ENCODE peak calls at places on chromosomes 4 and X, in six cellular contexts. One of them, this sample, is unnamed.

GRCh38 chrX:38891641-38892413 is 90.6 kb downstream of the MID1IP1 start:
- DNase-seq in mucosa of gallbladder: no peak
- DNase-seq in nucleus accumbens: no peak
- DNase-seq in T-helper 17 cell: no peak
- DNase-seq in occipital lobe: no peak
- DNase-seq in effector memory CD4-positive, alpha-beta T cell: no peak
- DNase-seq in this sample: no peak

GRCh38 chr4:177508662-177509061 is 66.4 kb upstream of the AGA start:
- DNase-seq in mucosa of gallbladder: no peak
- DNase-seq in nucleus accumbens: no peak
- DNase-seq in T-helper 17 cell: no peak
- DNase-seq in occipital lobe: no peak
- DNase-seq in effector memory CD4-positive, alpha-beta T cell: no peak
- DNase-seq in this sample: no peak

GRCh38 chrX:148265829-148266228 is 234.6 kb upstream of the AFF2 start:
- DNase-seq in mucosa of gallbladder: no peak
- DNase-seq in nucleus accumbens: no peak
- DNase-seq in T-helper 17 cell: no peak
- DNase-seq in occipital lobe: no peak
- DNase-seq in effector memory CD4-positive, alpha-beta T cell: no peak
- DNase-seq in this sample: no peak

GRCh38 chr4:83217721-83218522 is 66.7 kb downstream of the COQ2 start:
- DNase-seq in mucosa of gallbladder: peak; percentile 37
- DNase-seq in nucleus accumbens: no peak
- DNase-seq in T-helper 17 cell: peak; percentile 18
- DNase-seq in occipital lobe: no peak
- DNase-seq in effector memory CD4-positive, alpha-beta T cell: peak; percentile 51
- DNase-seq in this sample: no peak

GRCh38 chr4:92791876-92792490 is 488.2 kb downstream of the GRID2 start:
- DNase-seq in mucosa of gallbladder: no peak
- DNase-seq in nucleus accumbens: no peak
- DNase-seq in T-helper 17 cell: no peak
- DNase-seq in occipital lobe: no peak
- DNase-seq in effector memory CD4-positive, alpha-beta T cell: no peak
- DNase-seq in this sample: no peak

GRCh38 chr4:140028676-140029407 is 125.1 kb downstream of the MAML3 start:
- DNase-seq in mucosa of gallbladder: no peak
- DNase-seq in nucleus accumbens: no peak
- DNase-seq in T-helper 17 cell: no peak
- DNase-seq in occipital lobe: no peak
- DNase-seq in effector memory CD4-positive, alpha-beta T cell: no peak
- DNase-seq in this sample: no peak

GRCh38 chr4:96016615-96017299 is 176.9 kb downstream of the PDHA2 start:
- DNase-seq in mucosa of gallbladder: no peak
- DNase-seq in nucleus accumbens: no peak
- DNase-seq in T-helper 17 cell: no peak
- DNase-seq in occipital lobe: no peak
- DNase-seq in effector memory CD4-positive, alpha-beta T cell: no peak
- DNase-seq in this sample: no peak

GRCh38 chr4:136124251-136124745 is 1408.0 kb downstream of the PCDH18 start:
- DNase-seq in mucosa of gallbladder: no peak
- DNase-seq in nucleus accumbens: no peak
- DNase-seq in T-helper 17 cell: no peak
- DNase-seq in occipital lobe: no peak
- DNase-seq in effector memory CD4-positive, alpha-beta T cell: no peak
- DNase-seq in this sample: no peak

GRCh38 chr4:186144596-186145569 is 40.4 kb downstream of the FAM149A start:
- DNase-seq in mucosa of gallbladder: peak; percentile 55
- DNase-seq in nucleus accumbens: peak; percentile 63
- DNase-seq in T-helper 17 cell: no peak
- DNase-seq in occipital lobe: peak; percentile 68
- DNase-seq in effector memory CD4-positive, alpha-beta T cell: no peak
- DNase-seq in this sample: no peak

This sample was measured in T1000.